ENCODE peak calls at places on chromosomes 13 and 19, in five cellular contexts. Q, L, M, H and D are unnamed samples.
A peak's percentile ranks its signal among the peaks of the same experiment; 100 is the strongest.

GRCh38 chr13:61148211-61148610 is 267.4 kb downstream of the PCDH20 start:
- DNase-seq in Q (no peak), L (no peak), M (no peak), H (no peak), D (no peak)

GRCh38 chr13:90416519-90416918 is 931.0 kb upstream of the MIR17HG start:
- DNase-seq in Q (no peak), L (no peak), M (no peak), H (no peak), D (no peak)

GRCh38 chr19:574658-575526 is 2.5 kb downstream of the BSG start:
- DNase-seq in Q (no peak), L (no peak), M (no peak), H (peak; percentile 16), D (no peak)

GRCh38 chr19:43752287-43752875 is 2.4 kb downstream of the SMG9 start:
- DNase-seq in Q (no peak), L (no peak), M (no peak), H (no peak), D (no peak)

GRCh38 chr19:11496391-11497163 is 9.1 kb downstream of the ZNF653 start:
- DNase-seq in Q (peak; percentile 84), L (peak; percentile 88), M (no peak), H (peak; percentile 89), D (peak; percentile 72)

GRCh38 chr19:9046694-9047093 is 36.5 kb upstream of the MUC16 start:
- DNase-seq in Q (no peak), L (no peak), M (no peak), H (no peak), D (no peak)

GRCh38 chr19:8192227-8192820 is 16.8 kb upstream of the CERS4 start:
- DNase-seq in Q (no peak), L (no peak), M (no peak), H (peak; percentile 69), D (no peak)

GRCh38 chr19:2950286-2951124 is 5.7 kb upstream of the ZNF77 start:
- DNase-seq in Q (peak; percentile 98), L (peak; percentile 94), M (peak; percentile 98), H (peak; percentile 99), D (peak; percentile 100)

GRCh38 chr19:6532244-6532999 is 1.6 kb downstream of the TNFSF9 start:
- DNase-seq in Q (peak; percentile 45), L (no peak), M (no peak), H (no peak), D (peak; percentile 65)

GRCh38 chr13:20492641-20493040 is 33.0 kb downstream of the CRYL1 start:
- DNase-seq in Q (peak; percentile 52), L (no peak), M (no peak), H (peak; percentile 62), D (peak; percentile 20)

GRCh38 chr13:22665531-22665930 is 515.2 kb upstream of the SGCG start:
- DNase-seq in Q (peak; percentile 17), L (no peak), M (no peak), H (no peak), D (no peak)

DNA sequence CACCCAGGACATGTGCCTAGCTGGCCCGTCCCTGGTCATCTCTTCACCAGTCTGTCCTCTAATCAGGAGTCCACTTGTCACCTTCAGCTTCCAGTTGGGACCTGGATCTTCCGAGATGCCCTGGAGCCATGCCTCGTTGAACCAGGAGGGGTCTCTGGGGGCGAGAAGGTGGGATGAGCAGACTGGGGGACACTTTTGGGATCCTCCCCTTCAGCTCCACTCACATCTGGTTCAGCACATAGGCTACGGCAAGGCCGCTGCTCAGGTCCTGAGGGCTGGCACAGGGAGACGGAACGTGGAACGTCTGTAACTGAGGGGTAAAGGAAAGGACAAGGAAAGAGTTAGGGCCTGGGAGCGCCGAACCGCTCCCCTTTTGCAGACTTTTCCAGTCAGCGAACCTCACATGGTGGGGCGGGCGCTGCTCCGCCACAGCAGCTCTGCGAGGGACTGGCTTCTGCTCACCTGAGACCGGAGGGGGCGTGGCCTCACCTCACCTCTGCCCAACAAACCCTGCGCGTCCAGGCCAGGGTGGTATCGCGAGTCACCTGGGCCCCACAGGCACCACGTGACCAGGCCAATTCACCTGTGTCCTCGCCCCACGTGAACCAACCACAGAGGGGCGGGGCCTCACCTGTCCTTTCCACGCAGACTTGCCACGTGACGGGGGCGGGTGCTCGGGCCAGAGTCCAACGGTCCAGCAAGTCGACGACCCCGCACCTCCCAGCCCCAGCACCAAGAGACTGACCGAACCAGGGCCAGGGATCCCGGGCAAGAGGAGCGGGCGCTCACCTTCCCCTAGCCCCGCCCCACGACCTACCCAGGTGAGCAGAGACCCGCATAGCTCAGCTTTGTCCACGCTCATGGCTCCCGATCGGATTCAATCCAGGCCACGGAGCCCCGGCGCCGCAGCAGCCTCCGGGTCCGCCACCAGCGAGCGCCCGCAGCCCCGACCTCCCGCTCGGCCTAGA is at the start of gene HOOK2:
- DNase-seq in Q (no peak), L (no peak), M (no peak), H (peak; percentile 97), D (no peak)
- TF ChIP-seq REST in Q (no peak), L (no peak), M (no peak), H (no peak), D (no peak)

GRCh38 chr13:44409595-44409994 is 36.0 kb downstream of the SERP2 start:
- DNase-seq in Q (no peak), L (no peak), M (no peak), H (no peak), D (no peak)

GRCh38 chr13:44407891-44408290 is 34.3 kb downstream of the SERP2 start:
- DNase-seq in Q (peak; percentile 19), L (no peak), M (no peak), H (no peak), D (no peak)

GRCh38 chr13:44411841-44412240 is 38.2 kb downstream of the SERP2 start:
- DNase-seq in Q (no peak), L (no peak), M (no peak), H (no peak), D (no peak)

GRCh38 chr13:44412341-44412935 is 38.8 kb downstream of the SERP2 start:
- DNase-seq in Q (no peak), L (no peak), M (no peak), H (no peak), D (no peak)

GRCh38 chr13:44410328-44410859 is 36.8 kb downstream of the SERP2 start:
- DNase-seq in Q (no peak), L (no peak), M (no peak), H (no peak), D (no peak)
- TF ChIP-seq CTCF in Q (no peak), L (no peak), M (no peak), H (peak; percentile 24), D (no peak)

GRCh38 chr13:51804295-51805172 is 571 bp upstream of the DHRS12 start:
- DNase-seq in Q (no peak), L (peak; percentile 47), M (no peak), H (no peak), D (no peak)
- TF ChIP-seq REST in Q (no peak), L (no peak), M (no peak), H (no peak), D (no peak)

GRCh38 chr13:51803422-51804294 is at the start of gene DHRS12:
- DNase-seq in Q (peak; percentile 82), L (peak; percentile 94), M (no peak), H (peak; percentile 89), D (peak; percentile 78)
- TF ChIP-seq CTCF in Q (no peak), L (no peak), M (no peak), H (no peak), D (no peak)

GRCh38 chr13:96844195-96844594 is 150.1 kb downstream of the OXGR1 start:
- DNase-seq in Q (no peak), L (no peak), M (no peak), H (no peak), D (no peak)
- TF ChIP-seq REST in Q (no peak), L (no peak), M (no peak), H (no peak), D (no peak)

GRCh38 chr19:14577885-14578427 is 4.9 kb upstream of the CLEC17A start:
- DNase-seq in Q (no peak), L (peak; percentile 15), M (no peak), H (peak; percentile 58), D (no peak)
- TF ChIP-seq CTCF in Q (no peak), L (no peak), M (no peak), H (peak; percentile 30), D (no peak)

GRCh38 chr13:113771709-113772331 is 12.8 kb downstream of the TMEM255B start:
- DNase-seq in Q (no peak), L (no peak), M (no peak), H (no peak), D (no peak)
- TF ChIP-seq REST in Q (no peak), L (no peak), M (no peak), H (no peak), D (no peak)

DNA sequence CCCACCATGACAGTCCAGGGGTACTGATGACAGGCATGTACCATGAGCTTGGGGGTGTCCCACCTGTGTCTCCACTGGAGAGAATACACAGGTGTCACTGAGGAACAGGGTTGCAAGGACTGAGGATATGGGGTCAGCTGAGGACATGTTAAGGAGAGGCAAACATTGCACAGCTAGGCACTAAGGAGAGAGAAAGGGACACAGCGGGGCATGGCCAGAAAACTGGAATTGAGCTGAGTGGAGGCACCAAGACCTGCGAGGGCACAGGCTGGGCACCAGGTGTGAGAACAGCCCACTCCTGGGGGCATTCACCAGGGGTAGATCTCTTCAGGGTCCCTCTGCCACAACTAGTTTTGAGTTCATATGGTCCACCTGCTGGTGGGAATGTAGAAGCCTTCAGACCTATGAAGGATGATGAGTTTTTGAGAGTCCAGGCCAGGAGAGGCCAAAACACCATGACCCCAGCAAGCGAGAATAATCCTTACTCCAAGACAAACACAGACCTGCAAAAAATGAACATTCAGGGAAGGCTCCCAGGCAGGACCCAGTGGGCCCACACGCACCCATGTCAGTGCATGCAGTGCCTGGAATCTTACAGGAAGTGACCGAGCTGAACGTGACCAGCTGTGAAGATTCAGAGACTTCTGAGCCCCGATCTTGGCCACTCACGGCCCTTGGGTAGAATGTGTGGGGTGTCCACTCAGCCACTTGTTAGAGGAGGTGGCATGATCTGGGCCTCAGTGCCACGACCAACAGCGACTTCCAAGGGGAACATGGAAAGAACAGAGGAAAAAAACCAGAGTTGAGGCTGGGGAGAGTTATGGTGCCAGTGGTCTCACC is 1.4 kb upstream of the ZNF584 start:
- DNase-seq in Q (peak; percentile 60), L (no peak), M (no peak), H (peak; percentile 52), D (peak; percentile 12)
- TF ChIP-seq CTCF in Q (peak; percentile 35), L (peak; percentile 54), M (peak; percentile 77), H (peak; percentile 44), D (no peak)

DNA sequence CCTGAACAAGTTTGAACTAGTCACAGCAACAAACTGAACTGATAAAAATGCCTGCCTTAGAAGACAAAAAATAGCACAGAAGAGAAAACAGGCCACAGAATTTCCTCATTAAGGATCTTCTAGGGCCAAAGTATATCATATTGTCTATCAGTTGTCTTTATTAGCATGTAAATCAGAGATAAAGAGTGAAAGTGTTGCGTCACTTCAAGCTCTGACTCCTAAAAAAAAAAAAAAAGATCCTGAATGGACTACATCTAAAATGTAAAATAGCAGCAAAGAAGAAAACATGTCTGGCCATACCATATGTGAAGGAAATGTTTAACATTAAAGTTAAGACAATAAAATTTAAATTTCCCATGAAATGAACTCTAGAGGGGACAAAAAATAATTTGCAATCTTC is 237.5 kb downstream of the PCDH9 start:
- DNase-seq in Q (no peak), L (no peak), M (no peak), H (no peak), D (no peak)
- TF ChIP-seq REST in Q (no peak), L (no peak), M (no peak), H (no peak), D (no peak)